ENCODE peak calls at places on chromosomes 2 and 18, in four cellular contexts. G is K562, P is fibroblast of the aortic adventitia, F is skeletal muscle cell. D is an unnamed sample.

GRCh38 chr2:101597347-101597944 is 100.1 kb upstream of the MAP4K4 start:
- DNase-seq in G (no peak), P (peak; percentile 73), F (peak; percentile 39), D (no peak)

GRCh38 chr2:11417946-11418585 is 47.9 kb downstream of the E2F6 start:
- DNase-seq in G (peak; percentile 54), P (no peak), F (no peak), D (peak; percentile 9)

GRCh38 chr2:170505631-170506270 is 209.4 kb upstream of the SP5 start:
- DNase-seq in G (peak; percentile 27), P (peak; percentile 44), F (no peak), D (no peak)

GRCh38 chr2:11750917-11751316 is 4.5 kb downstream of the LPIN1 start:
- DNase-seq in G (peak; percentile 23), P (no peak), F (no peak), D (no peak)

GRCh38 chr18:69763821-69764220 is 183.9 kb downstream of the CD226 start:
- DNase-seq in G (no peak), P (no peak), F (no peak), D (no peak)

GRCh38 chr2:185279999-185280398 is 458.6 kb upstream of the FSIP2 start:
- DNase-seq in G (no peak), P (peak; percentile 47), F (no peak), D (no peak)

GRCh38 chr2:172354347-172354746 is 73.0 kb upstream of the ITGA6 start:
- DNase-seq in G (no peak), P (no peak), F (no peak), D (no peak)

GRCh38 chr2:204795156-204795555 is 249.9 kb downstream of the PARD3B start:
- DNase-seq in G (no peak), P (peak; percentile 29), F (peak; percentile 24), D (no peak)

GRCh38 chr2:58308435-58308834 is 67.3 kb upstream of the FANCL start:
- DNase-seq in G (no peak), P (no peak), F (no peak), D (no peak)

GRCh38 chr2:102065675-102066252 is 74.0 kb downstream of the IL1R2 start:
- DNase-seq in G (peak; percentile 83), P (peak; percentile 54), F (peak; percentile 68), D (peak; percentile 87)

GRCh38 chr2:101188683-101189405 is 37.7 kb upstream of the TBC1D8 start:
- DNase-seq in G (peak; percentile 44), P (peak; percentile 35), F (no peak), D (no peak)

GRCh38 chr18:60684843-60685513 is 312.4 kb upstream of the MC4R start:
- DNase-seq in G (peak; percentile 0), P (peak; percentile 58), F (peak; percentile 3), D (no peak)

GRCh38 chr2:196331143-196331542 is 159.8 kb upstream of the STK17B start:
- DNase-seq in G (peak; percentile 69), P (peak; percentile 92), F (peak; percentile 52), D (peak; percentile 49)

GRCh38 chr18:3130344-3130743 is 89.4 kb downstream of the MYOM1 start:
- DNase-seq in G (no peak), P (no peak), F (no peak), D (no peak)
- H3K4me3 ChIP-seq in G (no peak overlapping the region), P (no peak overlapping the region), F (no peak overlapping the region), D (no peak overlapping the region)

DNA sequence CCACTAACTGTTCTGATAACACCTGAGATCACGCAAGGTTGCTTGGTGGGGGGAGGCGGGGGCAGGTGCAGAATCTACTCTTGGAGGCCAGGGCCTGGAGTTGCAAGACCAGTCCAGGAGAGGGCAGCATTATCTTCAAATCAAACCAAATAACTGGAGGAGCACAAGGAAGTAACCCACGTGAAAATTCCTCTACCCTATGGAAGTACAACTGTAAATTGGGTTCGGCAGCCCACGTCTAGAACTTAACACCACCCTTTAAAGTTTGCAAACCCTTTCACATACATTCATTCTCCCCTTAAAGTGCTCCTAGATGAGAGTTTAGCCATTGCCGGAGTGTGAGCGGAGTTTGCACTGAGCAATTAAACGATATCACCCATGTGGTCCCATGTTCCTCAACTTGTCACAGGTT is 19.6 kb upstream of the CXCR1 start:
- DNase-seq in G (peak; percentile 78), P (peak; percentile 81), F (peak; percentile 20), D (peak; percentile 45)
- H3K4me3 ChIP-seq in G (no peak overlapping the region), P (no peak overlapping the region), F (no peak overlapping the region), D (no peak overlapping the region)

GRCh38 chr18:2848879-2849254 is 2.1 kb downstream of the EMILIN2 start:
- DNase-seq in G (peak; percentile 49), P (no peak), F (no peak), D (no peak)
- H3K4me3 ChIP-seq in G (no peak overlapping the region), P (no peak overlapping the region), F (no peak overlapping the region), D (no peak overlapping the region)

DNA sequence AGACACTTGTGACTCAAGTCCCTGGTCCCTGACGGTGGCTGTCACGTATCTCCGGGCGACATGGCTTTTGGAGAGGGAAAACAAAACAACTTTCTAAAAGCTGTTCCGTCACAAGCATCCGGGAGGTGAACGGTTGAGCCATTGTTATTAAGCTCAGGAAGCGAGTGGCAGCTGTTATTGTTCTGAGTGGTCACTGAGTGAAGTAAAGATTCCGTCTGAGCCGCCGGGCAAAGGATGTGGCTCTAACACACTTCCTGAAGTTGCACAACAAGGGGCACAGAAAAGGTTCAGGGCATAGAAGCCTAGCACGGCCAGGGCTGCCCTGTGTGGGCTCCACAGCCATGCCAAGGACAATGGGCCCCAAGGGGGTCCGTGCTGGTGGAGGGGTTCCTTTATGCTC is 24.3 kb downstream of the INPP5D start:
- DNase-seq in G (no peak), P (no peak), F (no peak), D (no peak)
- H3K4me3 ChIP-seq in G (no peak overlapping the region), P (no peak overlapping the region), F (no peak overlapping the region), D (no peak overlapping the region)

GRCh38 chr2:178923546-178923945 is 116.3 kb upstream of the TTN start:
- DNase-seq in G (no peak), P (no peak), F (no peak), D (no peak)
- H3K4me3 ChIP-seq in G (no peak overlapping the region), P (no peak overlapping the region), F (no peak overlapping the region), D (no peak overlapping the region)

GRCh38 chr2:63844616-63845015 is 2.9 kb downstream of the UGP2 start:
- DNase-seq in G (no peak), P (no peak), F (no peak), D (no peak)
- H3K4me3 ChIP-seq in G (no peak overlapping the region), P (no peak overlapping the region), F (peak overlapping the region; percentile 56), D (peak overlapping the region; percentile 75)